ENCODE peak calls at places on chromosomes 7 and 10, in seven cellular contexts. Y, S, G, L, M, D and H are unnamed samples.

GRCh38 chr7:113521468-113521867 is 397.3 kb downstream of the PPP1R3A start:
- DNase-seq in Y (no peak), D (no peak), M (no peak), L (no peak), S (no peak), G (no peak), H (no peak)

GRCh38 chr10:10869592-10869991 is 148.1 kb upstream of the CELF2 start:
- DNase-seq in G (no peak), L (no peak), Y (no peak), D (no peak), S (no peak), M (no peak), H (no peak)

GRCh38 chr10:43199684-43200537 is 61.7 kb downstream of the CSGALNACT2 start:
- DNase-seq in Y (no peak), D (peak; percentile 5), S (no peak), G (no peak), M (no peak), L (no peak), H (no peak)

GRCh38 chr10:11472158-11472753 is 139.2 kb downstream of the USP6NL start:
- DNase-seq in L (peak; percentile 64), Y (peak; percentile 63), M (peak; percentile 15), S (peak; percentile 29), G (no peak), D (peak; percentile 77), H (peak; percentile 30)

GRCh38 chr10:114239117-114239993 is at the start of gene VWA2:
- DNase-seq in D (no peak), G (peak; percentile 64), S (no peak), M (no peak), L (no peak), Y (no peak), H (no peak)

GRCh38 chr10:115964827-115965226 is 308.2 kb downstream of the GFRA1 start:
- DNase-seq in G (no peak), M (no peak), S (no peak), Y (no peak), L (no peak), D (no peak), H (no peak)

GRCh38 chr7:54841772-54842707 is 83.0 kb upstream of the SEC61G start:
- DNase-seq in S (no peak), L (peak; percentile 29), G (no peak), D (peak; percentile 41), M (peak; percentile 40), Y (peak; percentile 20), H (peak; percentile 88)

GRCh38 chr10:70052462-70053211 is at the start of gene MACROH2A2:
- DNase-seq in Y (peak; percentile 66), S (no peak), G (peak; percentile 59), M (peak; percentile 27), D (peak; percentile 83), L (peak; percentile 89), H (peak; percentile 71)

GRCh38 chr7:5296015-5296621 is 13.4 kb downstream of the SLC29A4 start:
- DNase-seq in G (no peak), S (no peak), M (no peak), L (no peak), D (no peak), Y (no peak), H (no peak)

GRCh38 chr10:129525408-129525807 is 58.4 kb downstream of the MGMT start:
- DNase-seq in Y (peak; percentile 91), G (no peak), D (peak; percentile 92), M (peak; percentile 52), S (no peak), L (no peak), H (peak; percentile 38)

GRCh38 chr7:157710396-157710795 is 373.6 kb downstream of the DNAJB6 start:
- DNase-seq in D (no peak), Y (no peak), G (no peak), L (no peak), S (no peak), M (no peak), H (no peak)

GRCh38 chr10:15223174-15223573 is 54.7 kb upstream of the NMT2 start:
- DNase-seq in Y (peak; percentile 62), D (peak; percentile 76), M (no peak), S (no peak), G (no peak), L (no peak), H (no peak)

GRCh38 chr7:131623154-131623553 is 66.7 kb upstream of the PODXL start:
- DNase-seq in L (no peak), S (no peak), G (peak; percentile 46), M (no peak), Y (no peak), D (no peak), H (no peak)

GRCh38 chr10:29866356-29866755 is 193.0 kb downstream of the JCAD start:
- DNase-seq in D (no peak), G (no peak), M (no peak), L (no peak), S (no peak), Y (no peak), H (no peak)

GRCh38 chr10:118594392-118595063 is 920 bp downstream of the PRLHR start:
- DNase-seq in L (no peak), G (no peak), D (peak; percentile 53), S (no peak), M (no peak), Y (peak; percentile 32), H (no peak)

GRCh38 chr7:94056796-94057207 is 52.6 kb upstream of the BET1 start:
- DNase-seq in G (no peak), Y (peak; percentile 64), D (peak; percentile 57), M (peak; percentile 72), S (no peak), L (no peak), H (peak; percentile 94)

GRCh38 chr7:32416846-32417245 is 73.3 kb downstream of the LSM5 start:
- DNase-seq in D (no peak), Y (no peak), L (no peak), M (no peak), G (no peak), S (no peak), H (no peak)

GRCh38 chr7:75649462-75649861 is 89.3 kb downstream of the HIP1 start:
- DNase-seq in Y (no peak), M (no peak), G (no peak), S (no peak), D (peak; percentile 6), L (no peak), H (no peak)

GRCh38 chr10:7410306-7410799 is 481 bp downstream of the SFMBT2 start:
- DNase-seq in G (no peak), S (no peak), M (no peak), L (peak; percentile 42), Y (no peak), D (no peak), H (no peak)

GRCh38 chr7:123649956-123650355 is 5.7 kb upstream of the LMOD2 start:
- DNase-seq in S (no peak), Y (peak; percentile 34), L (no peak), G (no peak), M (no peak), D (peak; percentile 20), H (no peak)

GRCh38 chr7:16271355-16271754 is 150.0 kb downstream of the CRPPA start:
- DNase-seq in G (no peak), L (no peak), Y (no peak), M (no peak), S (no peak), D (no peak), H (no peak)

GRCh38 chr7:92685146-92686042 is 95.2 kb upstream of the FAM133B start:
- DNase-seq in S (peak; percentile 29), Y (no peak), D (no peak), G (no peak), M (no peak), L (no peak), H (no peak)